ENCODE peak calls at places on chromosome 2, in ten cellular contexts. V is Peyer's patch, C is endothelial cell of umbilical vein, B is sigmoid colon, X is A549, G is right lobe of liver, Y is tibial nerve, J is HCT116, K is spleen, R is uterus. W is an unnamed sample.
A peak's percentile ranks its signal among the peaks of the same experiment; 100 is the strongest.

GRCh38 chr2:151928380-151928779 is 100.2 kb upstream of the ARL5A start:
- DNase-seq in K (no peak), J (no peak), C (no peak), X (peak; percentile 70), V (no peak), G (no peak), B (no peak), Y (no peak), R (no peak), W (no peak)

GRCh38 chr2:88016948-88017779 is 817 bp upstream of the RNU2-63P start:
- DNase-seq in V (no peak), C (no peak), J (peak; percentile 59), Y (no peak), B (peak; percentile 72), K (peak; percentile 93), X (peak; percentile 83), R (no peak), G (peak; percentile 82), W (no peak)

GRCh38 chr2:157194097-157194688 is 63.3 kb upstream of the GALNT5 start:
- DNase-seq in R (no peak), J (peak; percentile 49), C (peak; percentile 78), Y (no peak), B (no peak), K (no peak), X (peak; percentile 63), G (no peak), V (no peak), W (no peak)

GRCh38 chr2:219107837-219108236 is 47.1 kb upstream of the IHH start:
- DNase-seq in G (no peak), K (no peak), J (no peak), R (no peak), V (no peak), Y (no peak), X (no peak), B (no peak), C (no peak), W (no peak)

GRCh38 chr2:122203523-122203922 is 448.1 kb downstream of the TSN start:
- DNase-seq in Y (no peak), C (peak; percentile 10), G (no peak), V (no peak), J (no peak), R (no peak), B (no peak), X (no peak), K (no peak), W (no peak)

GRCh38 chr2:50863856-50864255 is 168.1 kb downstream of the NRXN1 start:
- DNase-seq in X (no peak), G (no peak), K (no peak), J (no peak), Y (no peak), B (no peak), V (no peak), R (no peak), C (no peak), W (no peak)

GRCh38 chr2:234569776-234570430 is 73.0 kb upstream of the ARL4C start:
- DNase-seq in K (no peak), V (no peak), G (no peak), X (no peak), C (no peak), R (no peak), B (no peak), Y (no peak), J (no peak), W (no peak)

GRCh38 chr2:88503771-88504170 is 51.3 kb upstream of the FOXI3 start:
- DNase-seq in K (no peak), X (no peak), R (no peak), G (no peak), Y (no peak), C (no peak), B (no peak), J (no peak), V (no peak), W (no peak)

GRCh38 chr2:31703253-31703652 is 122.5 kb upstream of the SRD5A2 start:
- DNase-seq in C (no peak), Y (no peak), R (no peak), G (no peak), V (no peak), J (no peak), K (no peak), B (no peak), X (no peak), W (no peak)

GRCh38 chr2:64311948-64312621 is 141.9 kb upstream of the LGALSL start:
- DNase-seq in R (peak; percentile 69), V (peak; percentile 71), X (peak; percentile 53), K (no peak), C (peak; percentile 89), G (peak; percentile 85), J (peak; percentile 71), B (peak; percentile 88), Y (peak; percentile 74), W (peak; percentile 95)

GRCh38 chr2:177758591-177759371 is 313.8 kb downstream of the PDE11A start:
- DNase-seq in K (no peak), X (peak; percentile 46), J (peak; percentile 41), B (no peak), R (peak; percentile 61), V (no peak), Y (no peak), C (peak; percentile 80), G (no peak), W (no peak)

GRCh38 chr2:127707890-127708648 is 6.8 kb downstream of the SFT2D3 start:
- DNase-seq in R (no peak), Y (no peak), J (no peak), K (no peak), B (peak; percentile 79), V (no peak), G (no peak), C (no peak), X (no peak), W (no peak)

GRCh38 chr2:31534636-31535035 is 46.1 kb downstream of the SRD5A2 start:
- DNase-seq in J (no peak), V (no peak), Y (no peak), B (no peak), G (no peak), R (no peak), K (no peak), X (no peak), C (no peak), W (no peak)

GRCh38 chr2:54634564-54635511 is 88.6 kb upstream of the EML6 start:
- DNase-seq in G (no peak), K (no peak), V (no peak), Y (no peak), R (no peak), X (peak; percentile 89), B (peak; percentile 84), C (peak; percentile 92), J (no peak), W (no peak)

GRCh38 chr2:54634012-54634411 is 89.5 kb upstream of the EML6 start:
- DNase-seq in B (no peak), C (peak; percentile 21), X (no peak), R (no peak), J (no peak), K (no peak), G (no peak), Y (no peak), V (no peak), W (no peak)

GRCh38 chr2:54630841-54631497 is 92.5 kb upstream of the EML6 start:
- DNase-seq in B (no peak), J (no peak), K (no peak), V (no peak), Y (no peak), X (no peak), G (peak; percentile 69), C (no peak), R (no peak), W (no peak)

GRCh38 chr2:54631755-54632154 is 91.7 kb upstream of the EML6 start:
- DNase-seq in C (no peak), K (no peak), B (no peak), Y (no peak), X (no peak), V (no peak), J (no peak), G (no peak), R (no peak), W (no peak)

GRCh38 chr2:54632733-54633692 is 90.4 kb upstream of the EML6 start:
- DNase-seq in X (peak; percentile 93), B (no peak), C (peak; percentile 79), R (no peak), Y (no peak), V (no peak), J (no peak), K (no peak), G (peak; percentile 74), W (no peak)
- TF ChIP-seq POLR2A in X (no peak), B (no peak), C (no peak), R (no peak), Y (no peak), V (no peak), J (no peak), K (no peak), G (no peak), W (no peak)

GRCh38 chr2:74548919-74549684 is 4.6 kb downstream of the LOXL3 start:
- DNase-seq in G (peak; percentile 66), V (peak; percentile 81), C (peak; percentile 32), K (peak; percentile 84), J (no peak), Y (peak; percentile 41), B (peak; percentile 83), R (peak; percentile 75), X (peak; percentile 67), W (no peak)
- H3K27ac ChIP-seq in G (no peak overlapping the region), V (peak overlapping the region; percentile 67), C (no peak overlapping the region), K (no peak overlapping the region), J (peak overlapping the region; percentile 90), Y (peak overlapping the region; percentile 75), B (peak overlapping the region; percentile 70), R (peak overlapping the region; percentile 67), X (peak overlapping the region; percentile 92), W (peak overlapping the region; percentile 79)

GRCh38 chr2:22487541-22487940 is 897.4 kb upstream of the KLHL29 start:
- DNase-seq in J (no peak), V (no peak), B (no peak), K (no peak), C (no peak), X (no peak), G (no peak), Y (no peak), R (no peak), W (no peak)
- TF ChIP-seq POLR2A in J (no peak), V (no peak), B (no peak), K (no peak), C (no peak), X (no peak), G (no peak), Y (no peak), R (no peak), W (no peak)

GRCh38 chr2:174053285-174053684 is 88.1 kb upstream of the SP3 start:
- DNase-seq in C (no peak), X (peak; percentile 40), J (no peak), R (no peak), G (no peak), K (no peak), B (no peak), V (no peak), Y (no peak), W (no peak)

GRCh38 chr2:174053784-174054183 is 88.6 kb upstream of the SP3 start:
- DNase-seq in X (peak; percentile 21), J (no peak), K (no peak), V (no peak), R (no peak), Y (no peak), C (no peak), B (no peak), G (no peak), W (no peak)

GRCh38 chr2:174052639-174052976 is 87.4 kb upstream of the SP3 start:
- DNase-seq in R (no peak), Y (no peak), X (no peak), V (no peak), K (no peak), C (no peak), J (no peak), G (no peak), B (no peak), W (no peak)

GRCh38 chr2:174051039-174051438 is 85.9 kb upstream of the SP3 start:
- DNase-seq in V (no peak), X (peak; percentile 20), J (no peak), G (no peak), Y (no peak), R (no peak), K (no peak), B (no peak), C (no peak), W (no peak)

GRCh38 chr2:174051741-174052638 is 86.8 kb upstream of the SP3 start:
- DNase-seq in G (no peak), X (peak; percentile 93), Y (no peak), C (no peak), B (no peak), K (no peak), R (peak; percentile 47), J (peak; percentile 74), V (no peak), W (no peak)
- H3K27ac ChIP-seq in G (no peak overlapping the region), X (peak overlapping the region; percentile 93), Y (no peak overlapping the region), C (no peak overlapping the region), B (peak overlapping the region; percentile 39), K (no peak overlapping the region), R (peak overlapping the region; percentile 0), J (peak overlapping the region; percentile 56), V (no peak overlapping the region), W (no peak overlapping the region)